ENCODE peak calls at places on chromosomes 1 and 21, in ten cellular contexts. One of them, this sample, is unnamed.
A peak's percentile ranks its signal among the peaks of the same experiment; 100 is the strongest.

GRCh38 chr1:21914880-21915640 is 22.1 kb downstream of the HSPG2 start:
- DNase-seq in left lung: no peak
- DNase-seq in heart right ventricle: no peak
- DNase-seq in GM12865: no peak
- DNase-seq in HepG2: no peak
- DNase-seq in dorsolateral prefrontal cortex: no peak
- DNase-seq in IMR-90: no peak
- DNase-seq in BE2C: no peak
- DNase-seq in adrenal gland: no peak
- DNase-seq in hepatocyte: no peak
- DNase-seq in this sample: no peak

GRCh38 chr1:240499012-240499411 is 112.9 kb downstream of the GREM2 start:
- DNase-seq in left lung: no peak
- DNase-seq in heart right ventricle: no peak
- DNase-seq in GM12865: no peak
- DNase-seq in HepG2: no peak
- DNase-seq in dorsolateral prefrontal cortex: no peak
- DNase-seq in IMR-90: peak; percentile 76
- DNase-seq in BE2C: no peak
- DNase-seq in adrenal gland: no peak
- DNase-seq in hepatocyte: no peak
- DNase-seq in this sample: peak; percentile 17

GRCh38 chr1:61742620-61743431 is 546 bp downstream of the PATJ start:
- DNase-seq in left lung: peak; percentile 83
- DNase-seq in heart right ventricle: peak; percentile 55
- DNase-seq in GM12865: no peak
- DNase-seq in HepG2: peak; percentile 12
- DNase-seq in dorsolateral prefrontal cortex: peak; percentile 43
- DNase-seq in IMR-90: peak; percentile 35
- DNase-seq in BE2C: peak; percentile 19
- DNase-seq in adrenal gland: peak; percentile 50
- DNase-seq in hepatocyte: peak; percentile 69
- DNase-seq in this sample: peak; percentile 64

GRCh38 chr1:154558610-154559495 is at the start of gene UBE2Q1:
- DNase-seq in left lung: peak; percentile 100
- DNase-seq in heart right ventricle: peak; percentile 99
- DNase-seq in GM12865: peak; percentile 100
- DNase-seq in HepG2: peak; percentile 96
- DNase-seq in dorsolateral prefrontal cortex: peak; percentile 99
- DNase-seq in IMR-90: peak; percentile 99
- DNase-seq in BE2C: peak; percentile 99
- DNase-seq in adrenal gland: peak; percentile 99
- DNase-seq in hepatocyte: peak; percentile 99
- DNase-seq in this sample: peak; percentile 100

GRCh38 chr21:17270234-17270633 is 242.6 kb upstream of the CXADR start:
- DNase-seq in left lung: no peak
- DNase-seq in heart right ventricle: no peak
- DNase-seq in GM12865: no peak
- DNase-seq in HepG2: peak; percentile 34
- DNase-seq in dorsolateral prefrontal cortex: peak; percentile 6
- DNase-seq in IMR-90: peak; percentile 31
- DNase-seq in BE2C: peak; percentile 42
- DNase-seq in adrenal gland: peak; percentile 29
- DNase-seq in hepatocyte: peak; percentile 63
- DNase-seq in this sample: peak; percentile 62

GRCh38 chr1:195745170-195746009 is 862.9 kb downstream of the KCNT2 start:
- DNase-seq in left lung: no peak
- DNase-seq in heart right ventricle: no peak
- DNase-seq in GM12865: no peak
- DNase-seq in HepG2: no peak
- DNase-seq in dorsolateral prefrontal cortex: no peak
- DNase-seq in IMR-90: peak; percentile 61
- DNase-seq in BE2C: no peak
- DNase-seq in adrenal gland: no peak
- DNase-seq in hepatocyte: no peak
- DNase-seq in this sample: no peak

GRCh38 chr1:224058303-224058702 is 55.6 kb upstream of the FBXO28 start:
- DNase-seq in left lung: no peak
- DNase-seq in heart right ventricle: no peak
- DNase-seq in GM12865: no peak
- DNase-seq in HepG2: no peak
- DNase-seq in dorsolateral prefrontal cortex: no peak
- DNase-seq in IMR-90: peak; percentile 76
- DNase-seq in BE2C: no peak
- DNase-seq in adrenal gland: no peak
- DNase-seq in hepatocyte: no peak
- DNase-seq in this sample: no peak

GRCh38 chr1:66397192-66397591 is 136.8 kb upstream of the SGIP1 start:
- DNase-seq in left lung: no peak
- DNase-seq in heart right ventricle: no peak
- DNase-seq in GM12865: peak; percentile 75
- DNase-seq in HepG2: no peak
- DNase-seq in dorsolateral prefrontal cortex: no peak
- DNase-seq in IMR-90: no peak
- DNase-seq in BE2C: no peak
- DNase-seq in adrenal gland: no peak
- DNase-seq in hepatocyte: no peak
- DNase-seq in this sample: no peak

GRCh38 chr1:98323906-98324358 is 337.6 kb upstream of the SNX7 start:
- DNase-seq in left lung: no peak
- DNase-seq in heart right ventricle: peak; percentile 15
- DNase-seq in GM12865: no peak
- DNase-seq in HepG2: no peak
- DNase-seq in dorsolateral prefrontal cortex: no peak
- DNase-seq in IMR-90: peak; percentile 96
- DNase-seq in BE2C: no peak
- DNase-seq in adrenal gland: no peak
- DNase-seq in hepatocyte: peak; percentile 46
- DNase-seq in this sample: no peak

GRCh38 chr1:93579891-93580290 is 101.7 kb downstream of the BCAR3 start:
- DNase-seq in left lung: no peak
- DNase-seq in heart right ventricle: no peak
- DNase-seq in GM12865: no peak
- DNase-seq in HepG2: peak; percentile 64
- DNase-seq in dorsolateral prefrontal cortex: no peak
- DNase-seq in IMR-90: peak; percentile 97
- DNase-seq in BE2C: no peak
- DNase-seq in adrenal gland: peak; percentile 66
- DNase-seq in hepatocyte: peak; percentile 80
- DNase-seq in this sample: peak; percentile 89

GRCh38 chr1:98177751-98178150 is 256.9 kb upstream of the DPYD start:
- DNase-seq in left lung: no peak
- DNase-seq in heart right ventricle: no peak
- DNase-seq in GM12865: no peak
- DNase-seq in HepG2: no peak
- DNase-seq in dorsolateral prefrontal cortex: no peak
- DNase-seq in IMR-90: peak; percentile 12
- DNase-seq in BE2C: no peak
- DNase-seq in adrenal gland: no peak
- DNase-seq in hepatocyte: no peak
- DNase-seq in this sample: no peak

GRCh38 chr1:159800177-159800935 is 1.8 kb upstream of the FCRL6 start:
- DNase-seq in left lung: no peak
- DNase-seq in heart right ventricle: no peak
- DNase-seq in GM12865: peak; percentile 72
- DNase-seq in HepG2: no peak
- DNase-seq in dorsolateral prefrontal cortex: no peak
- DNase-seq in IMR-90: no peak
- DNase-seq in BE2C: no peak
- DNase-seq in adrenal gland: no peak
- DNase-seq in hepatocyte: no peak
- DNase-seq in this sample: no peak

GRCh38 chr1:199719156-199719842 is 308.2 kb upstream of the NR5A2 start:
- DNase-seq in left lung: no peak
- DNase-seq in heart right ventricle: no peak
- DNase-seq in GM12865: no peak
- DNase-seq in HepG2: no peak
- DNase-seq in dorsolateral prefrontal cortex: no peak
- DNase-seq in IMR-90: no peak
- DNase-seq in BE2C: no peak
- DNase-seq in adrenal gland: no peak
- DNase-seq in hepatocyte: no peak
- DNase-seq in this sample: no peak

GRCh38 chr21:45152265-45152746 is 77.9 kb downstream of the ADARB1 start:
- DNase-seq in left lung: peak; percentile 90
- DNase-seq in heart right ventricle: no peak
- DNase-seq in GM12865: peak; percentile 62
- DNase-seq in HepG2: no peak
- DNase-seq in dorsolateral prefrontal cortex: no peak
- DNase-seq in IMR-90: no peak
- DNase-seq in BE2C: peak; percentile 90
- DNase-seq in adrenal gland: no peak
- DNase-seq in hepatocyte: peak; percentile 40
- DNase-seq in this sample: no peak
- H3K4me3 ChIP-seq in left lung: no peak overlapping the region
- H3K4me3 ChIP-seq in heart right ventricle: no peak overlapping the region
- H3K4me3 ChIP-seq in GM12865: no peak overlapping the region
- H3K4me3 ChIP-seq in HepG2: no peak overlapping the region
- H3K4me3 ChIP-seq in dorsolateral prefrontal cortex: no peak overlapping the region
- H3K4me3 ChIP-seq in IMR-90: no peak overlapping the region
- H3K4me3 ChIP-seq in BE2C: peak overlapping the region; percentile 42
- H3K4me3 ChIP-seq in adrenal gland: no peak overlapping the region
- H3K4me3 ChIP-seq in hepatocyte: no peak overlapping the region
- H3K4me3 ChIP-seq in this sample: no peak overlapping the region

DNA sequence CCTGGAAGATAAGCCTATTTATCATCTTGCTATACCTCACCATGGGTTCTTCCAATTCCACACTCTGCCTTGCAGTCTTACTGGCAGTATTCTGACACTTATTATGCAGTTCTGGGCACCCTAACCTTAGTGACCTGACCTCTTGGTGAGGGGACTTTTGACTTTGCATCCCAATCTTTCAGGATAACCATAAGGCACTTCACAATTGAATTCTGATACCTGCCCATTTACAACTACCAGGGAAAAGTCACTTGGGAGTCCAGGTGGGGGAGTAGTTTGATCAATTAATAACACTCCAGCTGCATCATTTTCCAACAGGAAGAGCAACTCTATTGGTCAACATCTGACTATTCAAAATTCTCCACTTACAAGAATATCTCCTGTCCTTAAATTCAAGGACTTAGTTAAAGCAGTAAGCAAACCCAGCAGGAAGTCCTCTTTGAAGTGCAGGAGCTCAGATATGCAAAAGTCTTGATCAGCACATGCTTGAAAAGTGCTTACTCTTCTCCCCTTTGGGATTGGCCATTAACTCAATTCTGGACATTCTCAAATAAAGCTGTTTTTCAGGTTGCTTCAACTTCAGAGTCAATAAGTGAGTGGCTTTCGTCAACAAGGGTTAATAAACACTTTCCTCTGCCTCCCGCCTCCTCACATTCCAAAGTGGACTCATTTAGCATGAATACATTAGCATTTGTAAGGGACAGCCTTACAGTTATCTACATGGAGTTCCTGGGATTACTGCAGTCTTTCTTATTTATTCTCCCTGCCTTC is 177.4 kb upstream of the NRIP1 start:
- DNase-seq in left lung: no peak
- DNase-seq in heart right ventricle: no peak
- DNase-seq in GM12865: no peak
- DNase-seq in HepG2: no peak
- DNase-seq in dorsolateral prefrontal cortex: no peak
- DNase-seq in IMR-90: no peak
- DNase-seq in BE2C: no peak
- DNase-seq in adrenal gland: no peak
- DNase-seq in hepatocyte: no peak
- DNase-seq in this sample: no peak
- TF ChIP-seq CTCF in left lung: no peak
- TF ChIP-seq CTCF in heart right ventricle: no peak
- TF ChIP-seq CTCF in GM12865: no peak
- TF ChIP-seq CTCF in HepG2: no peak
- TF ChIP-seq CTCF in dorsolateral prefrontal cortex: no peak
- TF ChIP-seq CTCF in IMR-90: no peak
- TF ChIP-seq CTCF in BE2C: no peak
- TF ChIP-seq CTCF in adrenal gland: no peak
- TF ChIP-seq CTCF in hepatocyte: no peak
- TF ChIP-seq CTCF in this sample: no peak

GRCh38 chr1:4564083-4564482 is 90.3 kb upstream of the AJAP1 start:
- DNase-seq in left lung: no peak
- DNase-seq in heart right ventricle: no peak
- DNase-seq in GM12865: no peak
- DNase-seq in HepG2: no peak
- DNase-seq in dorsolateral prefrontal cortex: no peak
- DNase-seq in IMR-90: no peak
- DNase-seq in BE2C: no peak
- DNase-seq in adrenal gland: no peak
- DNase-seq in hepatocyte: no peak
- DNase-seq in this sample: no peak
- H3K4me3 ChIP-seq in left lung: no peak overlapping the region
- H3K4me3 ChIP-seq in heart right ventricle: no peak overlapping the region
- H3K4me3 ChIP-seq in GM12865: no peak overlapping the region
- H3K4me3 ChIP-seq in HepG2: no peak overlapping the region
- H3K4me3 ChIP-seq in dorsolateral prefrontal cortex: no peak overlapping the region
- H3K4me3 ChIP-seq in IMR-90: no peak overlapping the region
- H3K4me3 ChIP-seq in BE2C: no peak overlapping the region
- H3K4me3 ChIP-seq in adrenal gland: no peak overlapping the region
- H3K4me3 ChIP-seq in hepatocyte: no peak overlapping the region
- H3K4me3 ChIP-seq in this sample: no peak overlapping the region

DNA sequence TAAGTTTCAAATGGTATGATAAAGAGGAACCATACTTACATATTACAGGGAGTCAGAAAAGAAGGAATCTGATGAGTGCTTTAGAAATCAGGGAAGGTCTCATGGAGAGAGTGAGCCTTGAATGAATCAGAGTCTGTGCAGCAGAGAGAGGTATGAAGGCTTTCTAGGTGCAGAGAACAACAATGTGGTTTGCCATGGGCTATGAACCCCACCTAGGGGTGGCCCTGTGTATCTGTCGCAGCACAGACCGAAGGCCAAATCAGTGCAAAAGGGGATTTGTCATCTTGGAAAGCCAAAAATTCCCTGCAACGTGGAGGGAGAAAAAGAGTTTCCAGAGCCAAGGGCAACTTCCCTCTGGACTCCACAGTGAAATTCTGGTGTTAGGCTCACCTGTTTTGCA is 3.5 kb downstream of the PAPPA2 start:
- DNase-seq in left lung: no peak
- DNase-seq in heart right ventricle: no peak
- DNase-seq in GM12865: peak; percentile 22
- DNase-seq in HepG2: peak; percentile 19
- DNase-seq in dorsolateral prefrontal cortex: no peak
- DNase-seq in IMR-90: no peak
- DNase-seq in BE2C: no peak
- DNase-seq in adrenal gland: no peak
- DNase-seq in hepatocyte: peak; percentile 41
- DNase-seq in this sample: no peak
- TF ChIP-seq CTCF in left lung: no peak
- TF ChIP-seq CTCF in heart right ventricle: peak; percentile 23
- TF ChIP-seq CTCF in GM12865: peak; percentile 42
- TF ChIP-seq CTCF in HepG2: peak; percentile 70
- TF ChIP-seq CTCF in dorsolateral prefrontal cortex: peak; percentile 9
- TF ChIP-seq CTCF in IMR-90: peak; percentile 17
- TF ChIP-seq CTCF in BE2C: peak; percentile 44
- TF ChIP-seq CTCF in adrenal gland: no peak
- TF ChIP-seq CTCF in hepatocyte: peak; percentile 46
- TF ChIP-seq CTCF in this sample: no peak